ENCODE peak calls at places on chromosomes 6 and 20, in eight cellular contexts. T is sigmoid colon; A is HepG2; L is hepatocyte; U is left ventricle myocardium inferior; C is foreskin fibroblast; Z is CD8-positive, alpha-beta T cell; B is upper lobe of left lung. H is an unnamed sample.

GRCh38 chr6:37483917-37484785 is 15.5 kb downstream of the CCDC167 start:
- DNase-seq in T (no peak), A (peak; percentile 18), L (peak; percentile 79), U (peak; percentile 59), C (peak; percentile 71), Z (peak; percentile 77), B (peak; percentile 52), H (peak; percentile 73)

GRCh38 chr20:58985656-58986055 is 4.6 kb downstream of the NELFCD start:
- DNase-seq in T (peak; percentile 61), A (no peak), L (no peak), U (no peak), C (no peak), Z (no peak), B (no peak), H (no peak)

GRCh38 chr6:30548375-30548774 is 7.9 kb downstream of the GNL1 start:
- DNase-seq in T (no peak), A (no peak), L (no peak), U (no peak), C (peak; percentile 94), Z (no peak), B (no peak), H (no peak)

GRCh38 chr6:142715386-142715785 is 229.6 kb downstream of the HIVEP2 start:
- DNase-seq in T (no peak), A (no peak), L (no peak), U (no peak), C (no peak), Z (no peak), B (no peak), H (no peak)

GRCh38 chr6:32092760-32093497 is 16.2 kb downstream of the TNXB start:
- DNase-seq in T (peak; percentile 77), A (no peak), L (peak; percentile 51), U (no peak), C (peak; percentile 64), Z (no peak), B (no peak), H (no peak)

GRCh38 chr6:63565058-63565726 is 7.1 kb upstream of the LOC128125822 start:
- DNase-seq in T (no peak), A (peak; percentile 98), L (peak; percentile 48), U (no peak), C (no peak), Z (no peak), B (no peak), H (peak; percentile 24)

GRCh38 chr6:121839891-121840290 is 404.4 kb downstream of the GJA1 start:
- DNase-seq in T (no peak), A (no peak), L (no peak), U (no peak), C (peak; percentile 27), Z (no peak), B (no peak), H (no peak)

GRCh38 chr20:34449674-34450592 is 66.3 kb upstream of the DYNLRB1 start:
- DNase-seq in T (no peak), A (no peak), L (no peak), U (no peak), C (no peak), Z (no peak), B (no peak), H (no peak)

GRCh38 chr6:160832422-160832821 is 130.4 kb downstream of the PLG start:
- DNase-seq in T (no peak), A (no peak), L (no peak), U (no peak), C (no peak), Z (no peak), B (no peak), H (no peak)

GRCh38 chr6:38554700-38555413 is 84.9 kb downstream of the BTBD9 start:
- DNase-seq in T (no peak), A (no peak), L (no peak), U (no peak), C (peak; percentile 67), Z (no peak), B (no peak), H (no peak)

GRCh38 chr6:116115781-116116180 is 10.2 kb downstream of the COL10A1 start:
- DNase-seq in T (no peak), A (no peak), L (no peak), U (no peak), C (peak; percentile 28), Z (no peak), B (no peak), H (no peak)

GRCh38 chr20:37316116-37316774 is 26.8 kb downstream of the MANBAL start:
- DNase-seq in T (no peak), A (no peak), L (no peak), U (no peak), C (no peak), Z (peak; percentile 50), B (peak; percentile 54), H (no peak)

GRCh38 chr6:31701666-31702420 is 1.3 kb downstream of the ABHD16A start:
- DNase-seq in T (no peak), A (no peak), L (no peak), U (peak; percentile 57), C (peak; percentile 44), Z (no peak), B (no peak), H (no peak)

GRCh38 chr20:17953935-17954334 is 14.7 kb downstream of the SNX5 start:
- DNase-seq in T (no peak), A (no peak), L (no peak), U (no peak), C (no peak), Z (no peak), B (no peak), H (no peak)

GRCh38 chr6:68054776-68055175 is 580.3 kb upstream of the ADGRB3 start:
- DNase-seq in T (no peak), A (no peak), L (no peak), U (no peak), C (peak; percentile 55), Z (no peak), B (no peak), H (no peak)

GRCh38 chr6:130965657-130966056 is 97.4 kb downstream of the EPB41L2 start:
- DNase-seq in T (no peak), A (no peak), L (no peak), U (no peak), C (peak; percentile 73), Z (no peak), B (no peak), H (no peak)

GRCh38 chr20:24780648-24781047 is 168.4 kb upstream of the CST7 start:
- DNase-seq in T (peak; percentile 38), A (no peak), L (no peak), U (no peak), C (no peak), Z (no peak), B (no peak), H (no peak)

GRCh38 chr20:5309971-5310370 is 6.8 kb downstream of the PROKR2 start:
- DNase-seq in T (no peak), A (no peak), L (no peak), U (no peak), C (peak; percentile 10), Z (no peak), B (no peak), H (no peak)

GRCh38 chr20:24303393-24303792 is 166.0 kb upstream of the SYNDIG1 start:
- DNase-seq in T (no peak), A (no peak), L (peak; percentile 16), U (no peak), C (peak; percentile 7), Z (no peak), B (no peak), H (no peak)

GRCh38 chr20:10656270-10656669 is 17.5 kb downstream of the JAG1 start:
- DNase-seq in T (peak; percentile 13), A (no peak), L (no peak), U (no peak), C (no peak), Z (no peak), B (no peak), H (no peak)

GRCh38 chr6:110103260-110103659 is 76.2 kb downstream of the WASF1 start:
- DNase-seq in T (no peak), A (no peak), L (no peak), U (no peak), C (no peak), Z (no peak), B (no peak), H (no peak)

DNA sequence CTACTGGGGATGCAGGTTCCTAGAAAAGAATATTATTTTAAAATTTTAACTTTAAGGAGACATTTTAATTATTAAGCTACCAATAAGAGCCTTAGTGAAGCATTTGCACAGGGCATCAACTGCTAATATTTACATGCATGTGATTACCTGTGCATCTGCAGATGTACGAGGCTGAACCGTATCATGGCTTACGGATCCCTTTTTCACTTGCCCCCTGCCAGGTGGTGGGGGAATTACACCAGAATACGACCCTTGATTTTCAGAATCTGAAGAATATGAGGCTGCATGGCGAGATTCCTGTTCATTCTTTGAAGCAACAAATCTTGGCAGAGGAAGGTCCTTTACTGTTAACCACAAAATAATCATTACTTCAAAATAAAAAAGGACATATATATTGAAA is 42.7 kb downstream of the REPS1 start:
- DNase-seq in T (no peak), A (peak; percentile 13), L (no peak), U (no peak), C (no peak), Z (peak; percentile 27), B (no peak), H (peak; percentile 4)
- TF ChIP-seq CTCF in T (no peak), A (no peak), L (no peak), U (no peak), C (no peak), Z (no peak), B (no peak), H (no peak)

DNA sequence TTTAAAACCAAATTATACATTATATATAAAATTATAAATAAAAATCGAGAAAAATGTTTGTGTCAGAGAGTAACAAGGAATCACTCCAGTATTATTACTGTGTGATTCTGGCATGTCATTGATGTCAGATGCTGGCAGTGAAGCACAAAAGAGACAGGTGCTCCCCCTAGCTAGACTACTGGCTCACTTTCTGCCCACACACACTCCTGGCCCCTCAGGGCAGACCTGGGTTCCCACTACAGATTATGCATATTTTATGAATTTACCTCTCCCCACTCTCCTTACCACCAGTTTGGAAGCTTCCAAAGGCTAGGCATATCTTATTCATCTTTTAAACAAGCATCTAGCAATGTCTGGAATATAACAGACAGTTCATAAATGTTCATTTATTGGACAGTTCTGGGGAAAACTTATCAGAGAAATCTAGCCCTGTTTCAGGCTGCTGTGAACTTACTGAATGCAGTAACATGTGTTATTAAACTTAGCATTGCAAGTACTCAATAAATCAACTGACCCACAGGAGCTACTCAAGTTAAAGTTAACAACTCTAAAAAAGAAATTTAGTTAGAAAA is 12.8 kb downstream of the SNX3 start:
- DNase-seq in T (no peak), A (no peak), L (no peak), U (no peak), C (no peak), Z (no peak), B (no peak), H (no peak)
- TF ChIP-seq CTCF in T (no peak), A (peak; percentile 29), L (peak; percentile 6), U (no peak), C (no peak), Z (no peak), B (no peak), H (no peak)

DNA sequence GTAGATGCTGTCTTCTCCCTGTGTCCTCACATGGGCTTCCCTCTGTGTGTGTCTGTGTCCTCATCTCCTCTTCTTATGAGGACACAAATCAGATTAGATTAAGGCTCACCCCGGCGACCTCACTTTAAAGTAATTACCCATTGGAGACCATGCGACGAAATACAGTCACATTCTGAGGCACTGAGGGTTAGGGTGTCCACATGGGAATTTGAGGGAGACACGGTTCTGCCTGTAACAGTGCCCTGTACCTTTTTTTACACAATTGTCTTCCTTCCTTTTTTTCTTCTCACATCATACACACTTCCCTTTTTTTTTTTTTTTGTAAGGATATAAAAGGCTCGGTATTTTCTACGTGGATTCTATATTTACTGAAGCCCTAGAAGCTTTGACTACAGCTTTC is 48.9 kb downstream of the DEK start:
- DNase-seq in T (no peak), A (no peak), L (no peak), U (no peak), C (no peak), Z (no peak), B (no peak), H (no peak)
- TF ChIP-seq CTCF in T (no peak), A (no peak), L (no peak), U (no peak), C (no peak), Z (no peak), B (no peak), H (no peak)

GRCh38 chr20:57270204-57270937 is 3.9 kb upstream of the BMP7 start:
- DNase-seq in T (no peak), A (no peak), L (no peak), U (no peak), C (no peak), Z (no peak), B (no peak), H (no peak)
- TF ChIP-seq CTCF in T (no peak), A (peak; percentile 14), L (no peak), U (no peak), C (no peak), Z (no peak), B (no peak), H (no peak)

H was measured in Calu3.